ENCODE peak calls at places on chromosomes 13 and 19, in six cellular contexts. B is body of pancreas, R is transverse colon, U is aorta, T is breast epithelium, F is A673. K is an unnamed sample.
A peak's percentile ranks its signal among the peaks of the same experiment; 100 is the strongest.

GRCh38 chr13:30112602-30113435 is 194.5 kb downstream of the KATNAL1 start:
- DNase-seq in F (peak; percentile 89), T (peak; percentile 84), R (peak; percentile 89), U (peak; percentile 89), B (peak; percentile 86), K (peak; percentile 91)

GRCh38 chr19:5627395-5627904 is 4.6 kb downstream of the SAFB start:
- DNase-seq in B (peak; percentile 30), U (peak; percentile 90), T (peak; percentile 33), F (peak; percentile 44), R (peak; percentile 50), K (peak; percentile 76)

GRCh38 chr13:46665243-46665629 is 112.3 kb downstream of the LRCH1 start:
- DNase-seq in T (no peak), B (no peak), U (no peak), F (no peak), R (no peak), K (no peak)

GRCh38 chr13:32153056-32153455 is 121.5 kb downstream of the FRY start:
- DNase-seq in U (no peak), B (no peak), T (no peak), F (no peak), R (no peak), K (no peak)

GRCh38 chr13:99124695-99125334 is 75.8 kb upstream of the UBAC2 start:
- DNase-seq in B (no peak), T (no peak), F (peak; percentile 65), R (no peak), U (no peak), K (no peak)

GRCh38 chr13:44223785-44224432 is 149.7 kb upstream of the SERP2 start:
- DNase-seq in B (no peak), F (no peak), R (no peak), T (no peak), U (no peak), K (no peak)

GRCh38 chr19:15022752-15023151 is 26.5 kb upstream of the CASP14 start:
- DNase-seq in U (no peak), B (peak; percentile 92), R (no peak), T (no peak), F (no peak), K (no peak)

GRCh38 chr19:39544201-39544903 is 4.4 kb upstream of the EID2 start:
- DNase-seq in T (no peak), U (no peak), B (no peak), R (no peak), F (no peak), K (no peak)

GRCh38 chr13:44331912-44332840 is 41.4 kb upstream of the SERP2 start:
- DNase-seq in R (peak; percentile 58), B (peak; percentile 45), T (no peak), U (peak; percentile 86), F (peak; percentile 95), K (peak; percentile 20)

GRCh38 chr19:53849237-53849676 is 18.4 kb upstream of the MYADM start:
- DNase-seq in B (no peak), R (no peak), F (peak; percentile 27), T (no peak), U (no peak), K (no peak)

GRCh38 chr19:390386-391198 is 18.4 kb downstream of the C2CD4C start:
- DNase-seq in F (no peak), T (no peak), B (no peak), R (no peak), U (peak; percentile 29), K (no peak)

GRCh38 chr13:112955271-112955937 is 13.6 kb upstream of the MCF2L start:
- DNase-seq in F (no peak), U (no peak), T (no peak), B (no peak), R (peak; percentile 1), K (no peak)

GRCh38 chr13:26015276-26015934 is 36.4 kb downstream of the SHISA2 start:
- DNase-seq in U (no peak), B (no peak), R (no peak), T (no peak), F (peak; percentile 73), K (no peak)

GRCh38 chr13:92510416-92510815 is 716.2 kb upstream of the GPC6 start:
- DNase-seq in R (no peak), T (no peak), F (no peak), U (no peak), B (no peak), K (no peak)

GRCh38 chr19:3178973-3179738 is 587 bp downstream of the S1PR4 start:
- DNase-seq in F (no peak), B (no peak), U (no peak), T (no peak), R (no peak), K (peak; percentile 60)

GRCh38 chr13:83221813-83222241 is 660.4 kb downstream of the SLITRK1 start:
- DNase-seq in B (no peak), R (no peak), F (no peak), U (no peak), T (no peak), K (no peak)

GRCh38 chr13:46552888-46553520 is at the start of gene LRCH1:
- DNase-seq in F (peak; percentile 97), R (peak; percentile 93), B (peak; percentile 86), U (peak; percentile 96), T (peak; percentile 87), K (peak; percentile 87)

GRCh38 chr19:3656073-3656746 is 29.6 kb upstream of the CACTIN start:
- DNase-seq in R (no peak), U (no peak), T (no peak), F (no peak), B (no peak), K (no peak)

GRCh38 chr19:45423589-45424190 is at the start of gene ERCC1:
- DNase-seq in B (peak; percentile 100), F (peak; percentile 97), R (no peak), U (peak; percentile 96), T (peak; percentile 93), K (no peak)

GRCh38 chr13:46114599-46114998 is 9.8 kb upstream of the CPB2 start:
- DNase-seq in U (no peak), F (no peak), T (no peak), R (no peak), B (no peak), K (no peak)

GRCh38 chr19:19528721-19529490 is at the start of gene YJEFN3:
- DNase-seq in F (peak; percentile 69), U (no peak), B (no peak), T (no peak), R (no peak), K (no peak)

GRCh38 chr19:19531951-19532805 is 3.5 kb downstream of the YJEFN3 start:
- DNase-seq in B (peak; percentile 81), R (peak; percentile 86), T (peak; percentile 62), U (peak; percentile 88), F (peak; percentile 84), K (peak; percentile 93)

GRCh38 chr19:19530889-19531288 is 2.2 kb downstream of the YJEFN3 start:
- DNase-seq in T (no peak), U (no peak), R (no peak), F (no peak), B (no peak), K (no peak)

GRCh38 chr19:19529783-19530422 is 1.2 kb downstream of the YJEFN3 start:
- DNase-seq in R (no peak), T (no peak), U (no peak), F (no peak), B (no peak), K (no peak)

DNA sequence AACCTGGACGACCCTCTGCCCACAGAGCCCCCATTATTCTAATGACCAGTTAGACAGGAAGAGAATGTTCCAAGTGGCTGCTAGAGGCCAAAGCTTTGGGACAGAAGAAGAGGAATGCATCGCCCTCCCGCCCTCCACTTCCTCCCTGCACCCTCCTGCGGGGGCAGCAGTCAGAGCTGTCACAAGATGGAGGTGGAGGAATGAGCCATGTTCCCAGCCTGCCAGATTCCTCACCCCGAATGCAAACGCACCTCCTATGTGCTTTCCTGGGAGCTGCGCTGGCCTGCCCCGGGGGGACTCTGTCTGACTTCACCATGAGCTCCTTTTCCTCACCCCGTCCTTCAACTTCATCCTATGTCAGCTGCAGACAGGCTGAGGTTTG is 1.7 kb downstream of the YJEFN3 start:
- DNase-seq in R (no peak), B (no peak), F (no peak), T (no peak), U (no peak), K (no peak)
- H3K4me1 ChIP-seq in R (peaks cover 8% of the 10 kb centered on the region), B (peaks cover 8% of the 10 kb centered on the region), F (peaks cover 3% of the 10 kb centered on the region), T (no peaks in the 10 kb centered on the region), U (no peaks in the 10 kb centered on the region), K (peaks cover 7% of the 10 kb centered on the region)

GRCh38 chr19:41307954-41308449 is 2.0 kb upstream of the CCDC97 start:
- DNase-seq in B (no peak), U (peak; percentile 43), F (no peak), R (no peak), T (no peak), K (no peak)
- H3K4me1 ChIP-seq in B (peaks cover 30% of the 10 kb centered on the region), U (no peaks in the 10 kb centered on the region), F (peaks cover 12% of the 10 kb centered on the region), R (peaks cover 61% of the 10 kb centered on the region), T (peaks cover 3% of the 10 kb centered on the region), K (no peaks in the 10 kb centered on the region)

GRCh38 chr19:42253245-42254082 is 1.5 kb downstream of the ERF start:
- DNase-seq in T (peak; percentile 66), B (peak; percentile 61), R (peak; percentile 73), F (peak; percentile 83), U (peak; percentile 76), K (peak; percentile 69)
- H3K4me1 ChIP-seq in T (peaks cover 28% of the 10 kb centered on the region), B (peaks cover 36% of the 10 kb centered on the region), R (peaks cover 55% of the 10 kb centered on the region), F (peaks cover 47% of the 10 kb centered on the region), U (no peaks in the 10 kb centered on the region), K (peaks cover 49% of the 10 kb centered on the region)

GRCh38 chr19:17080441-17080803 is 4.8 kb downstream of the MYO9B start:
- DNase-seq in U (no peak), F (no peak), T (no peak), B (no peak), R (no peak), K (no peak)

GRCh38 chr19:17078920-17079709 is 3.5 kb downstream of the MYO9B start:
- DNase-seq in R (no peak), T (no peak), U (peak; percentile 70), B (no peak), F (no peak), K (no peak)

GRCh38 chr19:17079710-17080440 is 4.3 kb downstream of the MYO9B start:
- DNase-seq in B (peak; percentile 47), R (peak; percentile 75), F (peak; percentile 59), U (peak; percentile 91), T (peak; percentile 69), K (peak; percentile 59)

GRCh38 chr19:17078038-17078919 is 2.7 kb downstream of the MYO9B start:
- DNase-seq in R (no peak), T (no peak), F (no peak), B (no peak), U (peak; percentile 75), K (no peak)

DNA sequence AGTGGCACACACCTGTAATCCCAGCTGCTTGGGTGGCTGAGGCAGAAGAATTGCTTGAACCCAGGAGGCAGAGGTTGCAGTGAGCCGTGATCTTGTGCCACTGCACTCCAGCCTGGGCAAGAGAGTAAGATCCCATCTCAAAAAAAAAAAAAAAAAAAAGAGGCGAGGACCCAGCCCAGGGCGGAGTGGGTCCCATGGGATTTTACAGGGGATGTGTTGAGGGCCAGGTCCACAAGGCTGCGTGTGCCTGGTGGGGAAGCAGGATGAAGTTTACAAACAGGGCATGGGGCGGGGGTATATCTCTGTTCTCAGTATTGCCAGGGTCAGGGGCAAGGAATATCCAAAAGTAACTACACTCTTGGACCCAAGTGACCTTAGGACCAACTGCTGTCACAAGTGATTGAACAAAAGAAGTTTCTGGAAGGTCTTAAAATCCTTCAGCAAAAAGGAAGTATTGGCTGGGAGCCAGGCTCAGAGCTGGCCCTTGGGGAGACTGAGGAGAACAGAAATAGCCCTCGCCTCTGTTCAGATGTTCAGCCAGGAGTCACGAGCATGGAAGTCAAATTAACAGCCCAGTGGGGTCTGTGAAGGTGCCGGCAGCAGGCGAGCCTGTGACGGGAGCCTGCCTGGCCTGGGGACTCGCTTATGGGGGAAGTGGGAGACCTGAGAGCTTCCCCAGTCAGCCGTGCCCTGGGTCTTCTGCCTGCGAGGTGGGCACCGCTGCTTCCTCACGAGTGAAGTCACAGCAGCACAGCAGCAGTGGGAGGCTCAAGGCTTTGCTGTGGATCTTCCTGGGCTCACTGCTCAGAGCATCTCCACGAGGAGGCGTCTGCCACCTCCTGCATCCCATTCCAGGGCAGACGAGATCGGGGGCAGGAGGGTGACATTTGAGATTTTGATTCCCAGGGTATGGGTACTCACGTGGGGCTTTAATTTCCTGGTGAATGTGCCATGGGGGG is 6.4 kb downstream of the MYO9B start:
- DNase-seq in F (no peak), T (no peak), U (peak; percentile 79), R (no peak), B (no peak), K (no peak)
- H3K4me1 ChIP-seq in F (peaks cover 4% of the 10 kb centered on the region), T (peaks cover 2% of the 10 kb centered on the region), U (peaks cover 5% of the 10 kb centered on the region), R (peaks cover 49% of the 10 kb centered on the region), B (peaks cover 26% of the 10 kb centered on the region), K (peaks cover 23% of the 10 kb centered on the region)